ENCODE peak calls at places on chromosomes 5 and 9, in five cellular contexts. Q is HepG2, A is WTC11, E is A549, U is GM12878. G is an unnamed sample.

GRCh38 chr9:129988607-129989361 is 54.2 kb downstream of the FNBP1 start:
- DNase-seq in A (no peak), E (no peak), Q (no peak), U (peak; percentile 99), G (no peak)

GRCh38 chr5:93107828-93108520 is 473.0 kb downstream of the NR2F1-AS1 start:
- DNase-seq in U (no peak), A (no peak), E (no peak), Q (no peak), G (no peak)

GRCh38 chr5:67164856-67165523 is 31.6 kb downstream of the CD180 start:
- DNase-seq in E (no peak), A (no peak), Q (no peak), U (no peak), G (no peak)

GRCh38 chr5:81397169-81397568 is 3.2 kb upstream of the ACOT12 start:
- DNase-seq in E (no peak), Q (no peak), U (no peak), A (no peak), G (peak; percentile 33)

GRCh38 chr5:25107878-25108277 is 463.1 kb upstream of the CDH10 start:
- DNase-seq in U (no peak), E (no peak), A (no peak), Q (no peak), G (no peak)

GRCh38 chr5:72556351-72557146 is 49.3 kb upstream of the ZNF366 start:
- DNase-seq in Q (peak; percentile 43), E (peak; percentile 45), U (peak; percentile 5), A (peak; percentile 87), G (no peak)

GRCh38 chr9:138022121-138022741 is 144.6 kb downstream of the CACNA1B start:
- DNase-seq in E (peak; percentile 34), U (no peak), A (peak; percentile 79), Q (no peak), G (no peak)

GRCh38 chr9:2663486-2663885 is 41.9 kb downstream of the VLDLR start:
- DNase-seq in A (no peak), U (no peak), E (no peak), Q (no peak), G (no peak)

GRCh38 chr5:52727568-52727967 is 60.1 kb upstream of the ITGA1 start:
- DNase-seq in A (no peak), Q (no peak), E (no peak), U (no peak), G (no peak)

GRCh38 chr5:147750065-147750464 is 32.5 kb downstream of the JAKMIP2 start:
- DNase-seq in U (no peak), A (no peak), Q (no peak), E (no peak), G (no peak)

GRCh38 chr5:80141147-80141671 is 106.1 kb downstream of the THBS4 start:
- DNase-seq in E (no peak), U (no peak), Q (no peak), A (peak; percentile 72), G (no peak)

GRCh38 chr9:129273136-129273895 is 95.3 kb upstream of the IER5L start:
- DNase-seq in U (no peak), E (no peak), Q (no peak), A (no peak), G (no peak)

GRCh38 chr5:151480384-151480783 is 33.0 kb downstream of the SLC36A1 start:
- DNase-seq in Q (no peak), U (no peak), E (no peak), A (no peak), G (no peak)

GRCh38 chr9:17930091-17930490 is 351.2 kb downstream of the SH3GL2 start:
- DNase-seq in E (no peak), Q (no peak), A (no peak), U (no peak), G (no peak)

GRCh38 chr9:127197861-127198430 is 66.6 kb upstream of the GARNL3 start:
- DNase-seq in U (no peak), Q (no peak), E (no peak), A (no peak), G (no peak)

GRCh38 chr5:55427157-55427556 is 107.6 kb downstream of the PLPP1 start:
- DNase-seq in Q (no peak), U (no peak), A (no peak), E (no peak), G (no peak)

GRCh38 chr9:127505396-127506116 is 54.2 kb downstream of the LRSAM1 start:
- DNase-seq in Q (peak; percentile 35), A (peak; percentile 72), E (peak; percentile 62), U (no peak), G (peak; percentile 53)

GRCh38 chr9:112754578-112754977 is 4.0 kb downstream of the SNX30 start:
- DNase-seq in U (no peak), Q (no peak), A (no peak), E (no peak), G (no peak)

GRCh38 chr5:43281840-43282658 is 31.2 kb downstream of the HMGCS1 start:
- DNase-seq in Q (no peak), U (no peak), E (no peak), A (no peak), G (peak; percentile 51)

GRCh38 chr5:151682751-151683331 is 3.9 kb downstream of the SPARC start:
- DNase-seq in E (no peak), Q (no peak), U (no peak), A (no peak), G (no peak)

GRCh38 chr5:96087939-96088338 is 126.3 kb upstream of the ELL2 start:
- DNase-seq in U (no peak), A (no peak), E (no peak), Q (no peak), G (no peak)

GRCh38 chr5:176793343-176793699 is 17.0 kb upstream of the UNC5A start:
- DNase-seq in E (no peak), A (peak; percentile 50), U (no peak), Q (no peak), G (no peak)

GRCh38 chr5:59115345-59115744 is 532.5 kb downstream of the RAB3C start:
- DNase-seq in U (no peak), E (no peak), Q (no peak), A (no peak), G (no peak)

GRCh38 chr5:176987583-176987982 is 19.0 kb downstream of the UIMC1 start:
- DNase-seq in U (no peak), Q (no peak), E (no peak), A (no peak), G (no peak)

GRCh38 chr9:88794100-88794499 is 197.2 kb upstream of the S1PR3 start:
- DNase-seq in U (no peak), Q (no peak), A (no peak), E (no peak), G (no peak)

DNA sequence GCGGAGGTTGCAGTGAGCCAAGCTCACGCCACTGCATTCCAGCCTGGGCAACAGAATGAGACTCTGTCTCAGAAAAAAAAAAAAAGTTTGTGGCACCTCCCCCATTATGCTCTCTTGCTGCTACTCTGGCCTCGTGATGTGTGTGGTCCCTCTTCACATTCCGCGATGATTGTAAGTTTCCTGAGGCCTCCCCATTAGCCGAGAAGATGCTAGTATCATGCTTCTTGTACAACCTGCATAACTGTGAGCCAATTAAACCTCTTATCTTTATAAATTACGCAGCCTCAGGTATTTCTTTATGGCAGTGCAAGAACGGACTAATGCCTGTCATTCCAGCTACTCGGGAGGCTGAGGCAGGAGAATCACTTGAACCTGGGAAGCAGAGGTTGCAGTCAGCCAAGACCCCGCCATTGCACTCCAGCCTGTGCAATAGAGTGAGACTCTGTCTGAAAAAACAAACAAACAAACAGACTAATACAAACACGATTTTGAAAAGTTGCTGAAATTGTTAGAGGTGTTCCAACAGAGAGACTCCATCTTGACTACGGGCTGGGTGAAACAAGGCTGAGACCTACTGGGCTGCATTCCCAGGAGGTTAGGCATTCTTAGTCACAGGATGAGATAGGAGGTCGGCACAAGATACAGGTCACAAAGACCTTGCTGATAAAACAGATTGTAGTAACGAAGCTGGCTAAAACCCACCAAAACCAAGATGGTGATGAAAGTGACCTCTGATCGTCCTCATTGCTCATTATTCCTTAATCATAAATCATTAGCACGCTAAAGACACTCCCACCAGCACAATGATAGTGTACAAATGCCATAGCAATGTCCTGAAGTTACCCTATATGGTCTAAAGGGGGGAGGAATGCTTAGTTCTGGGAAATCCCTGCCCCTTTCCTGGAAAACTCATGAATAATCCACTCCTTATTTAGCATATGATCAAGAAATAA is 8.3 kb upstream of the AFF4 start:
- DNase-seq in U (no peak), A (no peak), Q (no peak), E (no peak), G (peak; percentile 34)
- TF ChIP-seq ESRRA in U (no peak), A (no peak), Q (no peak), E (no peak), G (peak; percentile 98)

GRCh38 chr5:79074641-79075040 is 5.1 kb downstream of the BHMT2 start:
- DNase-seq in U (no peak), Q (peak; percentile 31), E (no peak), A (no peak), G (no peak)

GRCh38 chr5:79069488-79070001 is at the start of the genes BHMT2 and DMGDH:
- DNase-seq in E (no peak), Q (peak; percentile 23), U (no peak), A (no peak), G (no peak)

GRCh38 chr5:79075646-79076426 is 6.3 kb downstream of the BHMT2 start:
- DNase-seq in Q (no peak), A (no peak), U (no peak), E (no peak), G (no peak)

DNA sequence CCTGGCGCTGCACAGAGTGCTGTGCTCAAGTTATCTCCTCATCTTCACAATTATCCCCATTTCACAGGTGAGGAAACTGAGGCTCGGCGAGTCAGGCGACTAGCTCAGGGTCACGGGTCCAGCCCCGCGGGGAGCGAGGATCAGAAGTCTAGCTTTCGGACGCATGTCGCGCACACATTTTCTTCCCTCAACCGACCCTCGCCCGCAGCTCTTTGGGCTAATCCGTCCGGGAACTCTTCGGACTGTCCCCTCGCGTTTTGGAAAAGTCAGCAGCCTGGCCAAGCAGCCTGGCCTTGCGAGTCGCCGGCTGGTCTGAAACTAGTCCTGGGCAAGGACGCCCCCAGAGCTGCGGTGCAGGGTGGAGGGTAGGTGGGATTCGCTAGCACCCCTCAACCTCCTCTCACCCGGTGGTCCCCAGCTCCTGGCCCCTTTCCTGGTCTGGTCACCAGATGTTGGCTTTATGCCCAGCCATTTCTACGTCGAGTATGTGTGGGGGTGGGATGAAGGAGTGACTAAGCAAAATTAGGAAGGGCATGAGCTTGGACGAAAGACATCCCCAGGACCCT is 518 bp downstream of the BHMT2 start:
- DNase-seq in Q (peak; percentile 15), E (no peak), U (no peak), A (no peak), G (no peak)
- TF ChIP-seq ESRRA in Q (no peak), E (no peak), U (no peak), A (no peak), G (no peak)

GRCh38 chr5:54313311-54314270 is 3.2 kb upstream of the ARL15 start:
- DNase-seq in E (no peak), A (no peak), Q (no peak), U (no peak), G (peak; percentile 54)

GRCh38 chr5:54320256-54320655 is 9.9 kb upstream of the ARL15 start:
- DNase-seq in Q (no peak), U (no peak), A (no peak), E (no peak), G (no peak)

GRCh38 chr5:54312499-54312898 is 2.1 kb upstream of the ARL15 start:
- DNase-seq in U (no peak), A (no peak), Q (no peak), E (no peak), G (peak; percentile 70)

GRCh38 chr5:54315736-54316135 is 5.4 kb upstream of the ARL15 start:
- DNase-seq in Q (no peak), E (no peak), U (no peak), A (no peak), G (no peak)

GRCh38 chr5:54317511-54318260 is 7.3 kb upstream of the ARL15 start:
- DNase-seq in U (no peak), Q (no peak), E (no peak), A (no peak), G (no peak)
- TF ChIP-seq ESRRA in U (no peak), Q (no peak), E (no peak), A (no peak), G (no peak)

GRCh38 chr5:82593481-82593880 is 315.3 kb upstream of the RPS23 start:
- DNase-seq in U (no peak), Q (no peak), E (no peak), A (no peak), G (no peak)
- TF ChIP-seq ESRRA in U (no peak), Q (no peak), E (no peak), A (no peak), G (no peak)